ENCODE peak calls at places on chromosomes 1 and 21, in five cellular contexts. V is mucosa of descending colon, J is upper lobe of right lung, W is PC-3, C is pancreas. O is an unnamed sample.

GRCh38 chr1:56034222-56034621 is 545.1 kb downstream of the PLPP3 start:
- DNase-seq in V (no peak), J (no peak), W (peak; percentile 35), C (no peak), O (no peak)

GRCh38 chr1:151655362-151655761 is 43.5 kb downstream of the SNX27 start:
- DNase-seq in V (no peak), J (no peak), W (no peak), C (no peak), O (no peak)

GRCh38 chr1:209406111-209406654 is 177.3 kb upstream of the CAMK1G start:
- DNase-seq in V (no peak), J (no peak), W (peak; percentile 65), C (no peak), O (no peak)

GRCh38 chr1:18693256-18694098 is 62.8 kb downstream of the PAX7 start:
- DNase-seq in V (no peak), J (no peak), W (peak; percentile 10), C (no peak), O (no peak)

GRCh38 chr1:203934651-203935050 is 73.3 kb downstream of the SNRPE start:
- DNase-seq in V (no peak), J (no peak), W (no peak), C (no peak), O (no peak)

GRCh38 chr21:38831526-38832467 is 26.1 kb downstream of the ETS2 start:
- DNase-seq in V (no peak), J (no peak), W (peak; percentile 81), C (no peak), O (peak; percentile 100)

GRCh38 chr21:42658320-42659105 is 5.1 kb downstream of the PDE9A start:
- DNase-seq in V (peak; percentile 33), J (no peak), W (no peak), C (no peak), O (no peak)

GRCh38 chr1:180083164-180083563 is 71.5 kb upstream of the QSOX1 start:
- DNase-seq in V (no peak), J (no peak), W (no peak), C (no peak), O (no peak)

GRCh38 chr1:58107943-58108342 is 438.6 kb downstream of the OMA1 start:
- DNase-seq in V (no peak), J (no peak), W (no peak), C (no peak), O (no peak)

GRCh38 chr1:156663178-156663577 is 14.0 kb downstream of the NES start:
- DNase-seq in V (no peak), J (no peak), W (no peak), C (no peak), O (no peak)

GRCh38 chr1:160860840-160861505 is 1.7 kb downstream of the CD244 start:
- DNase-seq in V (no peak), J (no peak), W (no peak), C (no peak), O (no peak)

GRCh38 chr1:246827396-246827795 is 103.2 kb downstream of the SCCPDH start:
- DNase-seq in V (no peak), J (no peak), W (peak; percentile 97), C (no peak), O (no peak)

GRCh38 chr1:11967028-11967547 is 13.2 kb upstream of the MFN2 start:
- DNase-seq in V (peak; percentile 51), J (no peak), W (peak; percentile 60), C (peak; percentile 70), O (peak; percentile 16)

GRCh38 chr1:9593492-9594465 is 5.1 kb downstream of the TMEM201 start:
- DNase-seq in V (peak; percentile 61), J (peak; percentile 71), W (peak; percentile 12), C (no peak), O (no peak)

GRCh38 chr1:206145771-206146290 is 28.6 kb upstream of the AVPR1B start:
- DNase-seq in V (no peak), J (no peak), W (no peak), C (no peak), O (no peak)

GRCh38 chr1:187237542-187237941 is 408.8 kb downstream of the PLA2G4A start:
- DNase-seq in V (no peak), J (no peak), W (no peak), C (no peak), O (no peak)

GRCh38 chr1:44276901-44277300 is 63.6 kb downstream of the DMAP1 start:
- DNase-seq in V (no peak), J (no peak), W (peak; percentile 41), C (no peak), O (no peak)

DNA sequence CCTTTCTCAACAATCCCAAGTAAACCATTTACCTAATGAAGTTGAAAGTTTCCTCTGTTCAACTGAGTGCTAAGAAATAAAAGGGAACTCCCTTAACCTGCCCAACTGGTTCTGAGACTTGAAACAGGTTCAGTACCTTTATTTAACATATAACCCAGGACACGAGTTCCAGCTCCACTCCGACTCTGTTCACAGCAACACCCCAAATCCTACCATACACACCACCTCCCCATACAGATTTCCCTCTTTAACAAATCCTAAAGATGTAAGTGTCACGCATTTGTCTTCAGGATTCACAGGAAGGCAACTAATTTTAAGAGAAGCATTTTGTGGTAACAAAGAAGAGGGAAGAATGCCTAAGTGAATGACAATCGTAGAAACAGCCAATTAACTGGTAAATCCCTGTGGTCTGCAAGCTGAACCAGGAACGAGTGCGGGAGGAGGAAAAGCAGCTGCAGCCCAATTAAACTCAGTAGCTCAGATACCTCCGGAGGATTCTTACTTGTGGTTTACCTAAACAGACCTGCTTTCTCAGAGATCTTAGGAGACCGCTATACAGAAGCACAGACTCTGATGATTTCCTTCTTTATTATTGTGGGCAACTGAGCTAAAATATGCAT is 134.5 kb upstream of the MAGI3 start:
- DNase-seq in V (no peak), J (no peak), W (peak; percentile 71), C (no peak), O (no peak)
- H3K4me3 ChIP-seq in V (no peak overlapping the region), J (no peak overlapping the region), W (no peak overlapping the region), C (peak overlapping the region; percentile 22), O (no peak overlapping the region)

GRCh38 chr1:101237229-101237837 is 514 bp downstream of the S1PR1 start:
- DNase-seq in V (no peak), J (no peak), W (peak; percentile 50), C (no peak), O (no peak)

GRCh38 chr1:101238041-101238515 is 1.3 kb downstream of the S1PR1 start:
- DNase-seq in V (peak; percentile 75), J (no peak), W (no peak), C (no peak), O (no peak)

GRCh38 chr1:101240041-101240430 is 3.2 kb downstream of the S1PR1 start:
- DNase-seq in V (no peak), J (no peak), W (no peak), C (no peak), O (no peak)

GRCh38 chr1:101238681-101239094 is 1.9 kb downstream of the S1PR1 start:
- DNase-seq in V (peak; percentile 85), J (peak; percentile 91), W (peak; percentile 92), C (peak; percentile 74), O (no peak)

GRCh38 chr1:101239095-101240040 is 2.5 kb downstream of the S1PR1 start:
- DNase-seq in V (no peak), J (no peak), W (no peak), C (no peak), O (no peak)
- TF ChIP-seq CTCF in V (no peak), J (peak; percentile 17), W (peak; percentile 39), C (no peak), O (no peak)

DNA sequence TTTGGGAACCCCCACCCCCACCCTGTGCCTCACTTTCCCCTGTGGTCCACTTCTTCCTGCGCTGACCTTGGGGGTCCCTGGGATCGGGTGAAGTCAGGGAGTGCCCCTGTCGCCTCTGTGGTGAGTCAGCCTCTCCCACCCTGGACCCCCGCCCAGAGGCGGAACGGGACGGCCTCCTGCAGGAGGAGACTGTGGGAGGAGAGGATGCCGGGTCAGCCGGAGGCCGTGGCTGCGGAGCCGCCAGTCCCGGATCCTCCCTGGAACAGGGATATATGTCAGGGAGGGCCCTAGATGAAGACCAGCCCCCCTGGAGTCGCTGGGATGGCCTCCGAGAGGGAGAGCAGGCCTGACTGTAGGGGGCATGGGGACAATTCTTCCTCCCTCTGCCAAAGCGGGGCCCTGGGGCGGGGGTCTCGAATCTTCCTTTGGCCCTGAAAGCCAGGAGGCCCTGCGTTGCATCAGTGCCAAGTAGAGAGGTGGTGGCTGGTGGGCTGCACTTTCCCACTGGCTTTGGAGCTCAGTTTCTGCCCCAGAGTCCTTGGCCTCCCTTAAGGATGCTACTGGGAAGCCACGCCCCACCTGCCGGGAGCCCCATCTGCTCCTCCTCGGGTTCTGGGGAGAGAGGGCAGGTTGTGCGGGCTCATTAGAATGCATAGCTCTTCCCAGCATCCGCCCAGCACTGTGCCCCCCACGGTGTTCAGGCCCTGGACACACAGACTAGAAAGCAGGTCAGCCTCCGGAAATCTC is 930 bp downstream of the ARHGEF10L start:
- DNase-seq in V (peak; percentile 74), J (peak; percentile 73), W (no peak), C (peak; percentile 68), O (no peak)
- H3K4me3 ChIP-seq in V (peak overlapping the region; percentile 36), J (peak overlapping the region; percentile 66), W (peak overlapping the region; percentile 74), C (peak overlapping the region; percentile 81), O (peak overlapping the region; percentile 96)

DNA sequence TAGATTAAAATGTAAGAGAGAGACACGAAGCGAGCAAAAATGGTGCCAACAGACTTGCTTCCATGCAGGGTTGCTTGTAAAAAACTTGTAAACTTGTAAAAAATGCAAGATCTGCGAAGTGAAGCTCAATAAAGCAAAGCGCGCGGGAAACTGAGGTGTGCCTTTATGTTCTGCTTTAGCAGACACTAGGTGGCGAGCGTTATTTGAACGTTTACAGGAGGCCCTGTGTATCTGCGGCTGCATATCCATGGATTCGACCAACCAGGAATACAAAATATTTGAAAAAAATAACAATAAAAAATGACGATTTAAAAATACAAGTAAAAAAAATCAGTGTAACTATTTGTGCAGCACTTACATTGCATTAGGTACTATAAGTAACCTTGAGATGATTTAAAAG is 1.5 kb downstream of the UBE2G2 start:
- DNase-seq in V (no peak), J (no peak), W (peak; percentile 75), C (no peak), O (no peak)
- TF ChIP-seq CTCF in V (peak; percentile 9), J (peak; percentile 38), W (peak; percentile 80), C (no peak), O (peak; percentile 55)

GRCh38 chr1:164644774-164645634 is 86.0 kb downstream of the PBX1 start:
- DNase-seq in V (no peak), J (no peak), W (peak; percentile 67), C (no peak), O (no peak)
- H3K4me3 ChIP-seq in V (no peak overlapping the region), J (no peak overlapping the region), W (no peak overlapping the region), C (no peak overlapping the region), O (no peak overlapping the region)

GRCh38 chr1:85240174-85240601 is 19.3 kb downstream of the C1orf52 start:
- DNase-seq in V (no peak), J (no peak), W (peak; percentile 51), C (no peak), O (no peak)
- TF ChIP-seq CTCF in V (no peak), J (peak; percentile 10), W (peak; percentile 65), C (no peak), O (peak; percentile 54)

DNA sequence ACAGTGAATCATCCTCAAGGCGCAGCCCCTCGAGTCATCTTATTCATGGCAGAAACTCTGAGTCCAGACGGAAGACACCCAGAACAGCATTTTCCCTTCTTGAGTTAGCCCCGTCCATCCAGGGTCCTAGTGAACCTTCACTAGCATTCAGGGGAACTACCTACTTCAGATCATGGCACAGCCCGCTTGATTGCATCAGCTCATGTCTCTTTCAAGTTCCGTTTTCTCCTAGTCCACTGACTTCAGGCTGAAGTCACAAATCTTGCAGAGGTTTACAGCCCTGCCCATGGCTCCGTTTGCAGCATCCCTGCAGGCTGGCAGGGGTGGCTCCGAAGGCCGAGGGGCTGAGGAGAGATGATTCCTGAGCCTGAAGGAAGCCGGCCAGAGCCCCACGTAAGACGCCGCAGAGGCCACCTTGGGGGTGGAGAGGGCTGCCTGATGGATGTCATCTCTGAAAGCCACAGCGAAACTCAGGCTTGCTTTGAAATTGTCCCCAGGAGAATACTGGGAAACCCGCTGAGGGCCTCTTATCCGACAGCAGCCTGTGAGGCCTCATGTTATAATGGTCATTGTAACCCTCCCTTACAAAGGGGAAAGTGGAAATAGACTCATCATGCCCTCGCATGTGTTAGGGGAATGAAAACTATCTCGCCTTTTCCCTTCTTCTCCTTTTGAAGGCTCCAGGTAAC is 310.2 kb upstream of the AJAP1 start:
- DNase-seq in V (no peak), J (no peak), W (no peak), C (no peak), O (no peak)
- H3K4me3 ChIP-seq in V (no peak overlapping the region), J (no peak overlapping the region), W (no peak overlapping the region), C (no peak overlapping the region), O (no peak overlapping the region)

O was measured in epithelial cell of proximal tubule.